ENCODE peak calls at places on chromosomes 4 and X, in nine cellular contexts. U is lung, O is fibroblast of lung, F is ovary, R is cardiac muscle cell, L is ascending aorta, Z is psoas muscle, M is DND-41, S is mammary epithelial cell. B is an unnamed sample. For H3K4me1, the result is how much of the 10 kb centered on the place peaks cover.

GRCh38 chrX:20231598-20231997 is 35.1 kb downstream of the RPS6KA3 start:
- DNase-seq in L (no peak), U (no peak), M (no peak), F (no peak), Z (no peak), R (no peak), O (no peak), S (peak), B (peak)

GRCh38 chr4:139913995-139914394 is 240.0 kb downstream of the MAML3 start:
- DNase-seq in R (peak), U (no peak), L (no peak), S (no peak), Z (no peak), O (peak), M (no peak), F (no peak), B (no peak)

GRCh38 chr4:68256284-68256683 is 10.8 kb upstream of the TMPRSS11B start:
- DNase-seq in U (no peak), R (no peak), S (no peak), Z (no peak), M (no peak), O (no peak), L (no peak), F (no peak), B (no peak)

GRCh38 chr4:82984459-82984858 is 26.2 kb downstream of the LIN54 start:
- DNase-seq in Z (no peak), F (no peak), M (peak), O (peak), U (no peak), S (peak), R (peak), L (no peak), B (peak)

GRCh38 chr4:145034727-145035211 is 63.2 kb downstream of the ANAPC10 start:
- DNase-seq in R (peak), Z (peak), L (no peak), S (peak), U (no peak), O (peak), F (no peak), M (peak), B (peak)

GRCh38 chr4:188783606-188784157 is 644.4 kb downstream of the TRIML1 start:
- DNase-seq in U (no peak), S (no peak), Z (no peak), F (no peak), O (peak), R (no peak), L (no peak), M (no peak), B (no peak)

GRCh38 chr4:164023214-164023613 is 528.7 kb downstream of the TMA16 start:
- DNase-seq in R (no peak), L (no peak), M (no peak), U (no peak), S (no peak), O (no peak), F (no peak), Z (no peak), B (no peak)

GRCh38 chrX:120310861-120311631 is at the start of gene TMEM255A:
- DNase-seq in O (peak), M (no peak), F (peak), S (no peak), U (no peak), Z (no peak), R (peak), L (no peak), B (no peak)

GRCh38 chrX:118751950-118752783 is 24.8 kb downstream of the IL13RA1 start:
- DNase-seq in U (no peak), L (no peak), R (no peak), O (no peak), Z (no peak), F (no peak), M (no peak), S (peak), B (no peak)

GRCh38 chr4:10438924-10439323 is 18.3 kb downstream of the ZNF518B start:
- DNase-seq in F (no peak), Z (no peak), M (no peak), O (no peak), R (no peak), U (no peak), L (no peak), S (no peak), B (no peak)

GRCh38 chrX:18151661-18152060 is 69.0 kb downstream of the BEND2 start:
- DNase-seq in Z (no peak), R (no peak), M (no peak), L (no peak), S (no peak), O (no peak), U (no peak), F (no peak), B (no peak)

GRCh38 chrX:101759000-101759399 is 99.3 kb upstream of the ARMCX2 start:
- DNase-seq in L (no peak), F (no peak), R (peak), M (peak), Z (peak), S (peak), U (no peak), O (peak), B (peak)

GRCh38 chr4:132101526-132101925 is 1047.6 kb upstream of the PCDH10 start:
- DNase-seq in F (no peak), L (no peak), U (no peak), R (no peak), M (no peak), Z (no peak), S (no peak), O (peak), B (no peak)

GRCh38 chr4:154720123-154720522 is 23.7 kb upstream of the LRAT start:
- DNase-seq in S (peak), O (no peak), R (no peak), Z (no peak), L (no peak), U (no peak), M (no peak), F (no peak), B (peak)

GRCh38 chr4:111475001-111475400 is 670.3 kb upstream of the FAM241A start:
- DNase-seq in U (no peak), F (no peak), Z (no peak), M (no peak), S (peak), R (peak), L (no peak), O (peak), B (peak)

GRCh38 chrX:107718156-107718621 is 57.4 kb downstream of the TSC22D3 start:
- DNase-seq in L (peak), Z (peak), R (peak), F (peak), S (peak), U (peak), M (peak), O (peak), B (peak)

GRCh38 chrX:47846070-47846469 is 9.4 kb downstream of the ZNF81 start:
- DNase-seq in R (no peak), L (no peak), U (no peak), M (no peak), Z (no peak), F (no peak), O (no peak), S (no peak), B (no peak)

GRCh38 chr4:73341454-73341853 is 62.6 kb upstream of the ALB start:
- DNase-seq in F (peak), S (peak), M (peak), U (no peak), L (no peak), O (peak), Z (no peak), R (peak), B (peak)

GRCh38 chr4:5164221-5164912 is 113.1 kb downstream of the STK32B start:
- DNase-seq in F (no peak), M (no peak), Z (no peak), L (no peak), R (no peak), U (peak), S (no peak), O (no peak), B (no peak)
- H3K27ac ChIP-seq in F (no peak), M (no peak), Z (no peak), L (no peak), R (no peak), U (no peak), S (no peak), O (no peak), B (no peak)

DNA sequence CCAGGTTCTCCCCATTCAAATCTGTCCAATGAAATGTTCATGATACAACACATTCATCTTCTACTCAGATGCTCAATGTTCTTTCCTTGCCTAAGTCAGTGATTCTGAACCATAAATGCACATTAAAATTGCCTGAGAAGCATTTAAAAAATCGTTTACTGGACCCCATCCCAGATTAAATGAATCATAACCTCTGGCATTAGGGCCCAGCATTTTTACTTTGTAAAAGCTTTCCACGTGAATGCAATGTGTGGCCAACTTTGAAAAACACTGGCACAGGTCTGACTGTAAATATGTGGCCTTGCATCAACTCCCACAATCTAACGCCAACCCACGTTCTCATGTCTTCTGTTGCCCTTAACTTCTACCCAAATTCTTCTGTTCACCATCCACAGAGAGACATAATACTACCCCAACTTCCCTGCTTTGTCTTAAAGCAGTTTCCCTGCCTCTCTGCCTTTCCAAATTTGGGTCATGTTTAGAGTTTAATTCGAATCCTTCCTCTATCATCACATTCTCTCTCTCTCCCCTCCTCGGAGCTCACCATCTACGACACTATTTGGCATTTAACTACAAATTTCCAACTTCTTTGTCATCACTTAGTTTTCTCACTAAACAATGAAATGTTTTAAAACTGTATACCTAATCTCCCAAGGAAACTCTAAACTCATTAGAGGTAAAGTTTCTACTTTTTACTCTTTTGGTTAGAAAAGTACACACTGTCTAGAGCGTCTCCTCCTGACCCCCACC is 78.7 kb downstream of the PRKG2 start:
- DNase-seq in Z (no peak), F (no peak), O (peak), L (no peak), U (no peak), M (no peak), R (peak), S (no peak), B (no peak)
- H3K4me1 ChIP-seq in Z (under half), F (under half), O (under half), L (under half), U (under half), M (under half), R (under half), S (under half), B (under half)

DNA sequence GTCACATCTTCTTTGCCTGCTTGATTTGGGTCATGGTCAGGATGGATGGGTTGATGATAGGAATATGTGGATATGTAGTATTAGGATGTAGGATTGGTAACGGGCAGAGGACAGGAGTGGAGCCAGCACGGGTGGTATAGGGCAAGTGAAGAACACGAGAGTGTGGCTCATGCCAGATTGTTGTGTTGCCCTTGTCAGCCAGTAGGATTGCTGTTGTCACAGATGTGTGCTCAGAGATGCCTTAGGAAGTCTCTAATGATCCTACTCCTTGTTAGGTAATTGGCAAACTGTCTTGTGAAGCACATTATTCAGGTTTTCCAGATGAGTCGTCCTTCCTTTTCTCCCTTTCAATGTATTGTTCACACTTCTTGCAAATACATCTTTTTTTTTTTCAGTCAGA is 5.5 kb downstream of the ATP10D start:
- DNase-seq in M (peak), R (peak), Z (no peak), U (no peak), S (peak), L (no peak), O (peak), F (no peak), B (peak)
- TF ChIP-seq CTCF in M (peak), R (peak), Z (peak), U (no peak), S (peak), L (peak), O (peak), F (no peak), B (peak)

GRCh38 chr4:28278676-28279075 is 1418.0 kb downstream of the STIM2 start:
- DNase-seq in R (no peak), F (no peak), S (peak), O (no peak), Z (no peak), M (no peak), L (no peak), U (no peak), B (peak)

GRCh38 chr4:28277931-28278330 is 1417.3 kb downstream of the STIM2 start:
- DNase-seq in M (no peak), F (no peak), R (no peak), U (no peak), O (no peak), L (no peak), Z (no peak), S (peak), B (peak)

GRCh38 chr4:28279249-28279648 is 1418.6 kb downstream of the STIM2 start:
- DNase-seq in O (no peak), L (no peak), R (no peak), F (no peak), S (no peak), Z (no peak), M (no peak), U (no peak), B (no peak)
- H3K27ac ChIP-seq in O (no peak), L (no peak), R (no peak), F (no peak), S (peak), Z (no peak), M (no peak), U (no peak), B (peak)

DNA sequence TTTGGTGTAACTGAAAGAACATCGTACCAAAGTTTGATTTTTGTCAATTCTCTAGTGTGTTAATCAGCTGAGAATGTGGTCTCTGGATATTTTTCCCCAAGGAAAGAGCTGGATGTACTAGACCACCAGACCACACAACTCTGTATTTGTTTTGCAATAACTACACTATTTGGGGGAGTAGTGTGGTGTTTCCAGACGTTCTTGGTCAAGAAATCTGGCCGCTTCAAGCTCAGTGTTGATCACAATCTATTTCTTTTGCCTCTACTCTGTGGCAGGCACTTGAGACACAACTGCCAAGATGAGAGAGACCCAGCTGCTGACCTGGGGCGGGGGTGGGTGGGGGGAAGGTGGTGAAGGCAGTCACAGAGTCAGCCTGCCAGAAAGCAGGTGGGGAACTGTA is 30.5 kb downstream of the PTTG2 start:
- DNase-seq in Z (no peak), L (no peak), M (no peak), U (no peak), O (no peak), F (no peak), R (no peak), S (no peak), B (no peak)
- H3K4me1 ChIP-seq in Z (under half), L (half or more), M (under half), U (under half), O (under half), F (under half), R (under half), S (under half), B (under half)

GRCh38 chrX:131671714-131672113 is 127.8 kb downstream of the OR13H1 start:
- DNase-seq in Z (no peak), F (peak), L (no peak), M (no peak), U (no peak), R (no peak), O (peak), S (no peak), B (no peak)

GRCh38 chrX:131677655-131678628 is 134.1 kb downstream of the OR13H1 start:
- DNase-seq in U (no peak), L (no peak), R (peak), M (peak), Z (no peak), O (peak), S (peak), F (peak), B (no peak)

DNA sequence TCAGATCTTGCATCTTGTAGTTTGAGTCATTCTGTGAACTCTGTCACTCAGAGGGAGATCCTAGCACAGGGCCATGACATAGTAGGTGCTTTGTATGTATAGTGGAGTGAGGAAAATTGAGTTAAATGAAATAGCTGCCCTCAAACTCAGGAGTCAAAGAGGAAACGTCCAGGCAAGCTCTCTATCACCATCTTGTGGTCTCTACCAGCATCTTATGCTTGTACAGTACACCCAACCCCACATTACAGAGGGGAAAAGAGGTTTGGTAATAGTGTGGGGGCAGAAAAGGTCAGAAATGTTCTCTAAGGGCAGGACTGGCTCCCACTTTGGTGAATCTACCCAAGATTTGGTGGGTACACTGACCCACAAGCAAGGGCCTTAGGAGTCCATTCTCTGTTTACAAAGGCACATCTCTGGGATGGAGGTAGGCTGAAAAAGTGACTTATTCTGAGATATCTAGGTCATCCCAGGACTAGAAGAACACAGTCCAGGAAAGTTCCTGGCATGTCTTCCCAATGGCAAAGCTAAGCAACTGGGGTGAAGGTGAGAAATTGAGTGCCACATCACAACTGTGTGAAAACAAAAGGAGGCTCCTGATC is 131.8 kb downstream of the OR13H1 start:
- DNase-seq in L (no peak), F (no peak), M (no peak), S (peak), O (peak), R (peak), U (no peak), Z (no peak), B (no peak)
- TF ChIP-seq CTCF in L (peak), F (no peak), M (peak), S (peak), O (peak), R (peak), U (no peak), Z (peak), B (peak)

GRCh38 chr4:182240161-182241130 is 2.8 kb upstream of the TENM3 start:
- DNase-seq in L (no peak), R (peak), M (no peak), F (no peak), O (peak), U (no peak), Z (no peak), S (no peak), B (peak)
- H3K27ac ChIP-seq in L (no peak), R (peak), M (no peak), F (no peak), O (no peak), U (no peak), Z (no peak), S (no peak), B (peak)

GRCh38 chr4:168883513-168883912 is 126.5 kb downstream of the CBR4 start:
- DNase-seq in U (no peak), F (no peak), M (no peak), O (peak), Z (no peak), R (no peak), L (no peak), S (no peak), B (no peak)
- H3K4me1 ChIP-seq in U (under half), F (under half), M (under half), O (under half), Z (half or more), R (under half), L (half or more), S (under half), B (under half)

GRCh38 chr4:46329118-46329976 is 60.6 kb downstream of the GABRA2 start:
- DNase-seq in Z (no peak), R (peak), M (no peak), O (peak), F (no peak), L (no peak), U (no peak), S (peak), B (peak)
- TF ChIP-seq CTCF in Z (no peak), R (peak), M (peak), O (no peak), F (no peak), L (no peak), U (no peak), S (peak), B (peak)

GRCh38 chr4:65018313-65018712 is 609.1 kb upstream of the TECRL start:
- DNase-seq in L (no peak), M (no peak), R (no peak), Z (no peak), U (no peak), O (no peak), S (no peak), F (no peak), B (no peak)

GRCh38 chr4:65021737-65022136 is 612.5 kb upstream of the TECRL start:
- DNase-seq in M (no peak), Z (no peak), O (no peak), R (no peak), U (no peak), S (no peak), F (no peak), L (no peak), B (no peak)

GRCh38 chr4:65028592-65028991 is 619.3 kb upstream of the TECRL start:
- DNase-seq in Z (no peak), S (no peak), O (no peak), M (no peak), F (no peak), R (no peak), L (no peak), U (no peak), B (no peak)

GRCh38 chr4:65023877-65024670 is 614.8 kb upstream of the TECRL start:
- DNase-seq in F (no peak), M (no peak), O (no peak), R (no peak), U (no peak), L (no peak), Z (no peak), S (no peak), B (peak)
- H3K27ac ChIP-seq in F (no peak), M (no peak), O (no peak), R (no peak), U (no peak), L (no peak), Z (no peak), S (no peak), B (no peak)

B was measured in foreskin keratinocyte.